ENCODE peak calls at places on chromosomes 5 and 9, in nine cellular contexts. G is chondrocyte, V is AG10803, Y is SK-N-SH, E is brain microvascular endothelial cell, M is Calu3, J is left ventricle myocardium inferior, K is PC-3, Q is upper lobe of right lung. D is an unnamed sample.

GRCh38 chr5:124990723-124991122 is 244.3 kb upstream of the ZNF608 start:
- DNase-seq in M (no peak), G (no peak), V (no peak), Y (no peak), E (no peak), K (no peak), J (no peak), Q (no peak), D (no peak)

GRCh38 chr9:4706971-4707622 is 27.7 kb downstream of the CDC37L1 start:
- DNase-seq in M (no peak), J (no peak), K (no peak), Q (no peak), Y (no peak), V (no peak), G (no peak), E (no peak), D (no peak)

GRCh38 chr5:82537646-82538306 is 259.6 kb upstream of the RPS23 start:
- DNase-seq in M (no peak), V (no peak), J (no peak), Q (no peak), K (no peak), E (no peak), Y (peak), G (no peak), D (no peak)

GRCh38 chr5:15902050-15902449 is 277.5 kb downstream of the MARCHF11 start:
- DNase-seq in Y (no peak), M (no peak), G (no peak), Q (no peak), V (no peak), E (no peak), K (no peak), J (no peak), D (no peak)

GRCh38 chr5:42423285-42424152 is at the start of gene GHR:
- DNase-seq in E (peak), K (peak), G (peak), J (peak), M (peak), V (peak), Y (peak), Q (peak), D (peak)

GRCh38 chr9:124735121-124735520 is 36.0 kb downstream of the NR6A1 start:
- DNase-seq in Y (no peak), M (no peak), V (peak), K (peak), J (no peak), E (no peak), G (no peak), Q (no peak), D (no peak)

GRCh38 chr5:99955962-99956361 is 579.2 kb upstream of the FAM174A start:
- DNase-seq in M (no peak), Q (peak), E (no peak), G (peak), Y (no peak), V (no peak), K (no peak), J (no peak), D (no peak)

GRCh38 chr9:19769213-19769612 is 19.6 kb downstream of the SLC24A2 start:
- DNase-seq in Y (no peak), E (no peak), M (peak), Q (no peak), K (no peak), J (no peak), G (no peak), V (no peak), D (no peak)

GRCh38 chr5:136018814-136019777 is 9.7 kb upstream of the TGFBI start:
- DNase-seq in E (peak), M (no peak), Y (peak), J (no peak), K (no peak), Q (no peak), G (no peak), V (peak), D (no peak)

GRCh38 chr9:128145536-128145935 is 3.7 kb upstream of the LCN2 start:
- DNase-seq in Y (no peak), V (no peak), M (peak), Q (no peak), E (no peak), K (peak), G (peak), J (no peak), D (no peak)

GRCh38 chr9:116998305-116998704 is 311.2 kb downstream of the TRIM32 start:
- DNase-seq in M (no peak), Y (no peak), E (no peak), J (no peak), G (no peak), K (peak), Q (no peak), V (peak), D (peak)

GRCh38 chr9:116345817-116346216 is 192.2 kb downstream of the PAPPA start:
- DNase-seq in J (no peak), K (no peak), G (no peak), M (no peak), Y (no peak), Q (no peak), V (no peak), E (no peak), D (no peak)

GRCh38 chr9:79939819-79940218 is 368.1 kb downstream of the TLE4 start:
- DNase-seq in K (no peak), G (no peak), M (no peak), V (no peak), Q (no peak), J (no peak), E (no peak), Y (peak), D (no peak)

GRCh38 chr5:122267195-122267594 is 44.8 kb upstream of the SNCAIP start:
- DNase-seq in G (no peak), M (no peak), V (no peak), K (no peak), E (no peak), Q (no peak), Y (no peak), J (no peak), D (no peak)

GRCh38 chr9:132503116-132503515 is 79.3 kb upstream of the BARHL1 start:
- DNase-seq in J (no peak), K (no peak), Y (no peak), M (no peak), V (no peak), Q (no peak), E (no peak), G (no peak), D (no peak)

GRCh38 chr5:56900395-56900794 is 9.0 kb upstream of the SETD9 start:
- DNase-seq in J (no peak), Q (no peak), Y (no peak), K (peak), G (no peak), V (peak), M (no peak), E (peak), D (peak)

GRCh38 chr5:67941750-67942450 is 273.7 kb upstream of the PIK3R1 start:
- DNase-seq in G (no peak), Q (no peak), E (no peak), J (no peak), V (peak), K (no peak), Y (no peak), M (no peak), D (no peak)

GRCh38 chr5:120538644-120539043 is 74.5 kb downstream of the PRR16 start:
- DNase-seq in K (peak), E (peak), Q (no peak), Y (no peak), V (peak), M (no peak), G (no peak), J (no peak), D (no peak)

GRCh38 chr9:124475158-124475867 is 25.1 kb downstream of the ADGRD2 start:
- DNase-seq in J (no peak), G (no peak), K (no peak), Y (peak), V (no peak), Q (no peak), E (no peak), M (no peak), D (no peak)

GRCh38 chr5:82494942-82495341 is 216.8 kb upstream of the RPS23 start:
- DNase-seq in Y (no peak), K (peak), V (peak), E (no peak), G (no peak), M (no peak), J (no peak), Q (no peak), D (no peak)

GRCh38 chr5:73280821-73281746 is 108.1 kb downstream of the TMEM174 start:
- DNase-seq in K (peak), M (peak), V (peak), Q (no peak), G (no peak), J (no peak), Y (peak), E (peak), D (no peak)

GRCh38 chr9:83199240-83199639 is 136.3 kb upstream of the RASEF start:
- DNase-seq in J (no peak), Y (peak), M (peak), E (peak), Q (no peak), G (no peak), V (peak), K (peak), D (no peak)

GRCh38 chr5:132466453-132467291 is 23.9 kb downstream of the IRF1 start:
- DNase-seq in E (peak), Y (no peak), J (peak), V (peak), G (peak), Q (peak), K (no peak), M (no peak), D (peak)

GRCh38 chr5:94745786-94746730 is 127.6 kb downstream of the SLF1 start:
- DNase-seq in K (peak), M (no peak), G (no peak), E (peak), Q (no peak), V (no peak), J (no peak), Y (no peak), D (peak)

GRCh38 chr5:39503148-39503547 is 78.4 kb upstream of the DAB2 start:
- DNase-seq in M (no peak), Y (no peak), J (no peak), G (no peak), V (peak), K (no peak), Q (no peak), E (no peak), D (no peak)

GRCh38 chr9:27491164-27491563 is 32.9 kb upstream of the IFNK start:
- DNase-seq in Q (no peak), G (no peak), K (no peak), J (no peak), M (no peak), Y (no peak), V (peak), E (peak), D (no peak)

GRCh38 chr9:101530076-101530711 is 3.5 kb upstream of the RNF20 start:
- DNase-seq in Q (no peak), Y (peak), G (no peak), K (peak), V (peak), E (peak), J (peak), M (peak), D (peak)

GRCh38 chr5:119360905-119361605 is 5.2 kb downstream of the TNFAIP8 start:
- DNase-seq in M (peak), G (no peak), J (no peak), K (peak), E (peak), Y (no peak), Q (no peak), V (peak), D (no peak)

GRCh38 chr9:78103971-78104433 is 72.4 kb upstream of the GNAQ start:
- DNase-seq in G (no peak), J (no peak), M (no peak), Y (no peak), Q (no peak), K (no peak), V (no peak), E (no peak), D (no peak)

GRCh38 chr5:1913578-1913977 is 30.9 kb upstream of the IRX4 start:
- DNase-seq in Y (no peak), K (no peak), E (no peak), Q (no peak), G (no peak), V (no peak), M (no peak), J (no peak), D (no peak)

GRCh38 chr5:73786043-73786831 is 160.2 kb downstream of the ARHGEF28 start:
- DNase-seq in G (no peak), Q (no peak), J (no peak), Y (no peak), V (no peak), E (no peak), M (no peak), K (no peak), D (no peak)

GRCh38 chr5:37568018-37568753 is 189.1 kb downstream of the WDR70 start:
- DNase-seq in M (no peak), Y (no peak), V (no peak), J (no peak), G (no peak), K (no peak), Q (no peak), E (no peak), D (no peak)

GRCh38 chr5:102450313-102450990 is 48.3 kb downstream of the SLCO6A1 start:
- DNase-seq in Y (no peak), J (no peak), V (no peak), G (no peak), Q (no peak), K (peak), E (peak), M (no peak), D (no peak)

DNA sequence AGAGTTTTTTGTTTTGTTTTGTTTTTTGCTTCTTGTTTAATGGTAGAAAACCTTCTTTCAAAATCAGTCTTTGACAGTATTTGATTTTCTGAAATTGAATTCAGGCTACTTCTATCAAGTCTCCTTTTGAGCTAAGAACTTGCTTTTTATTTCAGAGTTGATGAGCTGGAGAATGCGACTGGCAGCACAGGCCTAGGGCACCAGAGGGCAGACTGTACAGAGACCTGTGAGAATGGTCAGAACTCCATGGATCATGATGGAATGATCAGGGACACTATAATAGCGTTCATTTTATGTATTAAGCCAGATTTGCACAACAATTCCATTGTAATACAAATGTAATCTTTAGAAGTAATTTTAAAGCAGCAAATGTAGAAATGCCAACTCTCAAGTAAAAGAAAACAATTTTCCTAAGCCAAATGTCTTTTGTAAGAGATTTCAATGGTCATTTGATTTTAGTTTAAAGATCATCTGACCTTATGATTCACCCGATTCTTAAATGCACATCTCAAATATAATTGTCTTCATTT is 902.4 kb downstream of the NR2F1-AS1 start:
- DNase-seq in E (no peak), G (no peak), K (peak), J (no peak), Y (peak), Q (no peak), V (no peak), M (peak), D (no peak)
- TF ChIP-seq CTCF in E (peak), G (peak), K (peak), J (peak), Y (peak), Q (peak), V (peak), M (no peak), D (no peak)

GRCh38 chr9:120490888-120491595 is 88.9 kb downstream of the CDK5RAP2 start:
- DNase-seq in Y (no peak), Q (no peak), K (no peak), M (no peak), G (no peak), V (peak), E (no peak), J (no peak), D (peak)
- TF ChIP-seq CTCF in Y (no peak), Q (peak), K (no peak), M (no peak), G (no peak), V (peak), E (no peak), J (no peak), D (no peak)

GRCh38 chr9:130432362-130432761 is 12.4 kb upstream of the ASS1 start:
- DNase-seq in E (no peak), M (no peak), G (no peak), Q (no peak), J (no peak), V (no peak), K (peak), Y (peak), D (no peak)
- TF ChIP-seq CTCF in E (no peak), M (no peak), G (peak), Q (no peak), J (peak), V (no peak), K (peak), Y (no peak), D (no peak)

DNA sequence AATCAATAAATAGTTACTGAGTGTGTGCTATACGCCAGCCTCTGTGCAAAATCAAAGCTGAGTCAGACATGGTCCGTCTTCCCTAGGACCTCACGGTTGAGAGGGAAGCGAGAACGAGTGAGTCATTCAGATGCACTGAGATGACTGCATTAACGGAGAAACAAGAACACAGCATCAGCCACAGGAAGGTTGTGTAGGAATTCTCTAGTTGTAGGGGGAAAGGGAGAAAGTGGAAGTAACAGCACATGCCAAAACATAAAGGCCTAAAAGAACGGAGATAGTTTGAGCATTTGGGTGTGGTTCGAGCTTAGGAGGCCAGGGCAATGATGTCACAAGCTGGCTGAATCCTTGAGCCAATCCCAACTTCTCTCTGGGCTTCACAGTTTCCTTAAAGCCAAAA is 441.8 kb upstream of the BRINP1 start:
- DNase-seq in M (no peak), Y (no peak), K (no peak), E (no peak), V (peak), J (no peak), G (no peak), Q (no peak), D (no peak)
- TF ChIP-seq CTCF in M (no peak), Y (no peak), K (no peak), E (no peak), V (no peak), J (no peak), G (no peak), Q (no peak), D (no peak)

DNA sequence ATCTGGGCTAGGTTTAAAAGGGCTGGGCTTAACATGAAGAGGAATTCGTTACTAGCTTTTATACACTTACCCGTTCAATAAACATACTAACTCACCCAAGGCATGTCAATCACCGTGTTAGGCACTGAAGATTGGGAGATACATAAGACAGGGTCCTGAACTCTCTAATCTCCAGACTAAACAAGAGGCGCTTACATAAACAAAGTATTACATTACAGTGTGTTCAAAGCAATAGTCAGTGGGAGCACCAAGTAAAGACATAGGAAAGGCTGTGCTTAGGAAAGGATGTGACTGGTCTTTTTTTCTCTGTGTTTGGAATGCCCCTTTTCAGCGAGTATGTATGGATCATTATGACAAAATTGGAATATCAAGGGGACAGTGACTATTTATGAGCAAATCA is 203.6 kb upstream of the ADRA1B start:
- DNase-seq in Y (no peak), G (no peak), E (peak), V (no peak), M (no peak), Q (no peak), K (no peak), J (no peak), D (no peak)
- TF ChIP-seq CTCF in Y (no peak), G (no peak), E (no peak), V (no peak), M (no peak), Q (no peak), K (no peak), J (no peak), D (no peak)

D was measured in GM10248.